ENCODE peak calls at places on chromosome 18, in five cellular contexts. K is GM04504, B is NCI-H460, D is PC-3, P is neural crest cell. H is an unnamed sample.

GRCh38 chr18:63319383-63320040 is at the start of gene BCL2:
- DNase-seq in B (no peak), P (peak; percentile 38), K (no peak), D (peak; percentile 10), H (no peak)

GRCh38 chr18:8800876-8801262 is 95.5 kb downstream of the MTCL1 start:
- DNase-seq in K (no peak), D (no peak), P (no peak), B (peak; percentile 25), H (no peak)

GRCh38 chr18:59846814-59847490 is 52.8 kb upstream of the PMAIP1 start:
- DNase-seq in K (peak; percentile 37), B (no peak), P (no peak), D (peak; percentile 61), H (no peak)

GRCh38 chr18:48186084-48186798 is 222.9 kb downstream of the ZBTB7C start:
- DNase-seq in P (peak; percentile 37), K (no peak), B (no peak), D (no peak), H (peak; percentile 39)

GRCh38 chr18:555705-556402 is 24.3 kb upstream of the CETN1 start:
- DNase-seq in P (no peak), D (no peak), B (no peak), K (no peak), H (no peak)

GRCh38 chr18:78538669-78539440 is 440.8 kb upstream of the SALL3 start:
- DNase-seq in P (no peak), K (no peak), D (no peak), B (no peak), H (no peak)

GRCh38 chr18:37565985-37566478 is 434 bp upstream of the CELF4 start:
- DNase-seq in D (no peak), P (peak; percentile 63), K (no peak), B (peak; percentile 22), H (peak; percentile 79)

GRCh38 chr18:78596794-78597193 is 382.8 kb upstream of the SALL3 start:
- DNase-seq in K (no peak), B (no peak), P (no peak), D (no peak), H (no peak)

GRCh38 chr18:40124107-40124506 is 1830.9 kb upstream of the PIK3C3 start:
- DNase-seq in D (peak; percentile 52), B (no peak), P (no peak), K (no peak), H (no peak)

GRCh38 chr18:27599202-27599829 is 414.2 kb upstream of the CHST9 start:
- DNase-seq in P (peak; percentile 69), D (peak; percentile 68), B (peak; percentile 35), K (peak; percentile 10), H (peak; percentile 69)

GRCh38 chr18:36296591-36297418 is 708 bp upstream of the FHOD3 start:
- DNase-seq in B (peak; percentile 35), P (peak; percentile 83), D (peak; percentile 48), K (peak; percentile 41), H (peak; percentile 82)

GRCh38 chr18:23196119-23197004 is 61.1 kb downstream of the CABLES1 start:
- DNase-seq in P (no peak), D (no peak), B (no peak), K (no peak), H (peak; percentile 38)

GRCh38 chr18:32753656-32754221 is 19.1 kb downstream of the KLHL14 start:
- DNase-seq in D (no peak), P (no peak), B (no peak), K (no peak), H (no peak)

GRCh38 chr18:35577045-35577848 is 4.3 kb upstream of the GALNT1 start:
- DNase-seq in P (no peak), B (no peak), K (no peak), D (no peak), H (no peak)

GRCh38 chr18:44048846-44049245 is 631.8 kb upstream of the SETBP1 start:
- DNase-seq in K (no peak), D (no peak), P (no peak), B (no peak), H (no peak)

GRCh38 chr18:76922107-76922506 is 99.8 kb downstream of the ZNF236 start:
- DNase-seq in P (peak; percentile 40), D (peak; percentile 38), B (peak; percentile 52), K (peak; percentile 19), H (peak; percentile 49)

GRCh38 chr18:45841060-45841764 is 15.7 kb downstream of the SIGLEC15 start:
- DNase-seq in K (no peak), D (no peak), P (no peak), B (no peak), H (no peak)